ENCODE peak calls at places on chromosomes 7 and 10, in seven cellular contexts. A is IMR-90, Q is GM12878, D is tibial artery, U is body of pancreas, S is cardiac muscle cell, V is keratinocyte. I is an unnamed sample.

GRCh38 chr7:10956528-10956927 is 17.1 kb upstream of the PHF14 start:
- DNase-seq in U (no peak), D (no peak), V (no peak), A (no peak), Q (no peak), S (no peak), I (no peak)

GRCh38 chr10:43822509-43823236 is 174.0 kb upstream of the ZNF32 start:
- DNase-seq in S (no peak), Q (no peak), D (no peak), U (no peak), V (no peak), A (no peak), I (no peak)

GRCh38 chr10:12960431-12960898 is 41.0 kb downstream of the CCDC3 start:
- DNase-seq in Q (no peak), D (peak), A (peak), S (no peak), V (no peak), U (peak), I (no peak)

GRCh38 chr7:98949336-98950044 is 71.2 kb downstream of the TRRAP start:
- DNase-seq in U (no peak), D (no peak), Q (no peak), A (no peak), V (no peak), S (no peak), I (no peak)

GRCh38 chr7:116727432-116728009 is 55.5 kb downstream of the MET start:
- DNase-seq in D (no peak), S (no peak), Q (no peak), A (no peak), U (no peak), V (no peak), I (no peak)

GRCh38 chr7:69910150-69910549 is 311.9 kb downstream of the AUTS2 start:
- DNase-seq in A (no peak), S (no peak), U (no peak), V (no peak), D (no peak), Q (no peak), I (no peak)

GRCh38 chr10:83458611-83459010 is 680.7 kb upstream of the GHITM start:
- DNase-seq in A (no peak), D (no peak), U (no peak), Q (no peak), V (no peak), S (no peak), I (no peak)

GRCh38 chr10:58319599-58319998 is 15.2 kb upstream of the UBE2D1 start:
- DNase-seq in U (no peak), D (no peak), A (no peak), S (no peak), V (no peak), Q (no peak), I (no peak)

GRCh38 chr7:30595461-30596042 is 874 bp downstream of the GARS1 start:
- DNase-seq in A (no peak), U (no peak), S (no peak), Q (peak), D (no peak), V (no peak), I (no peak)

GRCh38 chr10:62037166-62037831 is 135.8 kb downstream of the ARID5B start:
- DNase-seq in Q (no peak), V (no peak), A (peak), D (no peak), S (no peak), U (no peak), I (peak)

GRCh38 chr10:4678023-4678950 is 147.7 kb upstream of the AKR1E2 start:
- DNase-seq in U (peak), V (no peak), S (no peak), D (no peak), Q (no peak), A (peak), I (peak)

GRCh38 chr10:26647602-26648244 is 49.8 kb upstream of the PDSS1 start:
- DNase-seq in U (no peak), S (no peak), V (no peak), Q (no peak), D (no peak), A (no peak), I (no peak)

GRCh38 chr10:86671985-86672710 is 3.8 kb downstream of the LDB3 start:
- DNase-seq in A (peak), V (no peak), D (peak), U (no peak), S (peak), Q (no peak), I (no peak)

GRCh38 chr7:79141252-79141651 is 312.2 kb downstream of the MAGI2 start:
- DNase-seq in S (no peak), U (no peak), V (no peak), D (no peak), A (no peak), Q (no peak), I (no peak)

GRCh38 chr10:12533151-12533550 is 183.8 kb downstream of the CAMK1D start:
- DNase-seq in Q (no peak), A (peak), V (no peak), S (no peak), U (no peak), D (no peak), I (no peak)

GRCh38 chr10:32402499-32402898 is 43.4 kb upstream of the CCDC7 start:
- DNase-seq in A (no peak), U (no peak), D (no peak), S (no peak), Q (no peak), V (no peak), I (no peak)

GRCh38 chr7:12638851-12639467 is 48.5 kb upstream of the ARL4A start:
- DNase-seq in V (no peak), S (peak), D (no peak), Q (no peak), U (no peak), A (peak), I (peak)

GRCh38 chr10:98267894-98268693 is at the start of gene LOXL4:
- DNase-seq in S (peak), U (peak), D (no peak), Q (no peak), V (no peak), A (no peak), I (no peak)

GRCh38 chr7:121909721-121910359 is 36.9 kb downstream of the PTPRZ1 start:
- DNase-seq in D (no peak), U (no peak), Q (no peak), A (no peak), S (no peak), V (no peak), I (no peak)
- TF ChIP-seq CTCF in D (no peak), U (no peak), Q (no peak), A (no peak), S (no peak), V (no peak), I (no peak)

GRCh38 chr7:2566890-2567662 is 8.3 kb downstream of the IQCE start:
- DNase-seq in U (no peak), V (no peak), A (no peak), D (no peak), S (peak), Q (peak), I (no peak)
- H3K27ac ChIP-seq in U (no peak), V (no peak), A (no peak), D (no peak), S (peak), Q (peak), I (no peak)

GRCh38 chr7:50315739-50316671 is 11.5 kb downstream of the IKZF1 start:
- DNase-seq in A (no peak), Q (no peak), D (no peak), U (no peak), V (no peak), S (peak), I (no peak)
- TF ChIP-seq CTCF in A (no peak), Q (peak), D (no peak), U (no peak), V (no peak), S (no peak), I (no peak)

GRCh38 chr7:66283003-66283920 is 78.1 kb downstream of the TPST1 start:
- DNase-seq in D (no peak), Q (no peak), A (peak), U (no peak), V (peak), S (no peak), I (peak)
- H3K27ac ChIP-seq in D (peak), Q (no peak), A (peak), U (no peak), V (peak), S (no peak), I (peak)

GRCh38 chr10:103415581-103415980 is 19.2 kb downstream of the PDCD11 start:
- DNase-seq in U (no peak), V (no peak), A (no peak), D (no peak), S (no peak), Q (no peak), I (no peak)

GRCh38 chr10:103416436-103417147 is 20.2 kb downstream of the PDCD11 start:
- DNase-seq in D (peak), V (no peak), U (peak), A (peak), S (peak), Q (peak), I (peak)

GRCh38 chr10:103417601-103418000 is 21.2 kb downstream of the PDCD11 start:
- DNase-seq in S (no peak), U (no peak), A (no peak), Q (no peak), D (no peak), V (no peak), I (no peak)

GRCh38 chr10:103413540-103413939 is 17.1 kb downstream of the PDCD11 start:
- DNase-seq in S (no peak), Q (no peak), D (no peak), V (no peak), U (no peak), A (no peak), I (no peak)
- TF ChIP-seq CTCF in S (no peak), Q (no peak), D (no peak), V (no peak), U (no peak), A (no peak), I (no peak)

DNA sequence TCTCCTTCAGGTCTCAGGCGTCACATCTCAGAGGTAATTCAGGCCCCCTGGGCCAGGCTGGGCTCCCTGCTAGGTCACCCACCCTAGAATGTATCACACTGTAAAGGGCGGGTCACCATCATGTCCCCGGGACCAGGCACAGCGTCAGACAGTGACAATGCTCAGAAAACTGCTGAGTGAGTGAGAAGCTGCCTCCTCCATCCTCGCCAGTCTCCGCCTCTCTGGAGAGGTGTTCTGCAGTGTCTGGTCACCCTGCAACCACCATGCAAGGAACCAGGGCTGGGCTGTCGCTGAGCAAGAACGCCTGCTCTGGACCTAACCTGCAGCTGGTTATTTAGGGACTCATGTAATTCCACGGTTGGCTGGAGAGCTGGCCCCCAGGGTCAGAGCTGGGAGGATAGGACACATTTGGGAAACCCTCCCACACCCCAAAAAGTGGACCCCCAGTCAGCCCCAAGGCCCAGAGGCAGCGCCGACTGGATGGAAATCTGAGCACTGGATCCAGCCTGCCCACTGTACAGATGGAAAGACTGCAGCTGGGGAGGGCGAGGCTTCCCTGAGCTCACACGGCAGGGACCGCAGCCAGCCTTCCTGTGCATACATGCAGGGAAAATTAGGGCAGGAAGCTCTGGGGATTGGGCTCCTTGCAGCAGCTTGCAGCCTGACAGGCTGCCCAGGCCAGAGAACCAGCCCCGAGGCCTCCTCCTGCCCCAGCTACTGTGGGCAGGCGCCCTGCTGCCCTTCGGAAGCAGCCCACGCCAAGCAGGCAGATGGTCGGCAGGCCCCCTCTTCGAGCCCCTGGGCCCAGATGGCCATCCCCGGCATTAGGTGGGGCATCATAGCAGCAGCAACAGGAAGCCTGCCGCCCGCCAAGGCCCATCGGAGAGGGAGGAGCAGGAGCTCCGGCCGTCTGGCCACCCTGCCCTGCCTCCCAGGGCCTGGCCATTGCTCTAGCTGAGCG is 105.4 kb upstream of the ZMIZ1 start:
- DNase-seq in V (no peak), A (no peak), S (no peak), Q (no peak), D (no peak), U (no peak), I (no peak)
- H3K27ac ChIP-seq in V (no peak), A (no peak), S (no peak), Q (no peak), D (no peak), U (no peak), I (peak)

GRCh38 chr7:974820-975681 is at the start of gene COX19:
- DNase-seq in U (peak), Q (peak), A (peak), V (no peak), D (peak), S (peak), I (peak)
- TF ChIP-seq CTCF in U (no peak), Q (no peak), A (no peak), V (no peak), D (peak), S (no peak), I (no peak)

GRCh38 chr10:24501312-24501711 is 222.4 kb downstream of the ARHGAP21 start:
- DNase-seq in D (no peak), S (no peak), U (no peak), A (no peak), Q (no peak), V (no peak), I (no peak)

GRCh38 chr10:24505759-24506158 is 217.9 kb downstream of the ARHGAP21 start:
- DNase-seq in U (peak), S (no peak), D (no peak), V (no peak), A (no peak), Q (no peak), I (no peak)

GRCh38 chr10:24503627-24504320 is 219.9 kb downstream of the ARHGAP21 start:
- DNase-seq in D (no peak), V (peak), U (peak), A (peak), Q (peak), S (peak), I (peak)
- H3K27ac ChIP-seq in D (no peak), V (no peak), U (no peak), A (peak), Q (no peak), S (no peak), I (no peak)

GRCh38 chr7:108099650-108100049 is 30.5 kb downstream of the LAMB4 start:
- DNase-seq in U (no peak), V (no peak), D (no peak), A (peak), Q (no peak), S (no peak), I (no peak)

GRCh38 chr7:108094933-108095710 is 35.0 kb downstream of the LAMB4 start:
- DNase-seq in S (no peak), A (peak), U (peak), V (no peak), D (no peak), Q (no peak), I (peak)

GRCh38 chr7:108096996-108097395 is 33.2 kb downstream of the LAMB4 start:
- DNase-seq in Q (no peak), U (no peak), S (no peak), D (no peak), V (no peak), A (no peak), I (no peak)

GRCh38 chr7:108094375-108094774 is 35.8 kb downstream of the LAMB4 start:
- DNase-seq in D (no peak), Q (no peak), S (no peak), U (no peak), V (no peak), A (peak), I (no peak)

GRCh38 chr7:108097703-108098102 is 32.5 kb downstream of the LAMB4 start:
- DNase-seq in V (no peak), Q (no peak), S (no peak), A (no peak), U (peak), D (no peak), I (peak)
- TF ChIP-seq CTCF in V (peak), Q (peak), S (peak), A (peak), U (peak), D (peak), I (peak)

I was measured in RWPE1.